ENCODE peak calls at places on chromosomes 13 and 19, in seven cellular contexts. B is uterus, H is stomach, L is heart left ventricle, J is endothelial cell of umbilical vein, P is adrenal gland, W is right lobe of liver. K is an unnamed sample. For H3K4me1, the result is how much of the 10 kb centered on the place peaks cover.

GRCh38 chr19:23810496-23810895 is 51.8 kb upstream of the ZNF681 start:
- DNase-seq in J (no peak), L (no peak), H (no peak), P (peak), W (no peak), B (no peak), K (no peak)

GRCh38 chr13:46142692-46143238 is 37.9 kb upstream of the CPB2 start:
- DNase-seq in J (no peak), L (no peak), P (no peak), W (no peak), B (no peak), H (no peak), K (no peak)

GRCh38 chr13:48950507-48950886 is 25.2 kb upstream of the FNDC3A start:
- DNase-seq in W (no peak), L (no peak), P (no peak), J (no peak), B (no peak), H (no peak), K (no peak)

GRCh38 chr13:43686557-43686956 is 100.2 kb downstream of the ENOX1 start:
- DNase-seq in P (peak), B (peak), J (no peak), H (no peak), W (peak), L (peak), K (peak)

GRCh38 chr19:33365676-33366075 is 7.8 kb upstream of the CEBPG start:
- DNase-seq in L (no peak), H (no peak), B (no peak), P (no peak), W (no peak), J (no peak), K (no peak)

GRCh38 chr13:44523176-44524017 is 52.7 kb downstream of the TSC22D1 start:
- DNase-seq in P (no peak), L (no peak), B (no peak), H (no peak), W (no peak), J (peak), K (no peak)

GRCh38 chr13:28268800-28269223 is 130.5 kb downstream of the PAN3 start:
- DNase-seq in H (no peak), W (no peak), B (no peak), L (no peak), J (no peak), P (no peak), K (no peak)

GRCh38 chr19:57348136-57348535 is 2.9 kb upstream of the ZNF304 start:
- DNase-seq in J (no peak), L (no peak), H (no peak), P (no peak), B (no peak), W (no peak), K (no peak)

GRCh38 chr19:19820774-19821315 is 705 bp downstream of the ZNF506 start:
- DNase-seq in P (no peak), J (no peak), W (no peak), B (no peak), L (no peak), H (no peak), K (peak)

GRCh38 chr19:485583-486236 is 10.6 kb upstream of the MADCAM1 start:
- DNase-seq in L (no peak), J (no peak), B (no peak), W (no peak), P (no peak), H (no peak), K (no peak)

GRCh38 chr13:43030548-43030947 is 7.2 kb downstream of the DNAJC15 start:
- DNase-seq in B (no peak), W (no peak), L (no peak), J (no peak), H (no peak), P (no peak), K (no peak)

GRCh38 chr19:7250057-7250596 is 44.1 kb downstream of the INSR start:
- DNase-seq in H (no peak), L (no peak), J (no peak), W (no peak), B (no peak), P (no peak), K (no peak)

GRCh38 chr13:102847272-102848234 is 1.7 kb downstream of the ERCC5 start:
- DNase-seq in H (no peak), W (no peak), J (peak), L (no peak), B (no peak), P (no peak), K (no peak)

GRCh38 chr19:42132030-42132628 is at the start of gene POU2F2:
- DNase-seq in P (peak), W (peak), J (no peak), H (peak), L (no peak), B (peak), K (peak)

GRCh38 chr13:53301449-53301848 is 272.8 kb downstream of the OLFM4 start:
- DNase-seq in L (no peak), B (no peak), P (no peak), H (no peak), W (no peak), J (no peak), K (no peak)

GRCh38 chr13:26619321-26619720 is 61.8 kb downstream of the WASF3 start:
- DNase-seq in W (no peak), L (no peak), P (no peak), B (no peak), J (no peak), H (no peak), K (no peak)

GRCh38 chr13:20127563-20128458 is 33.0 kb downstream of the GJA3 start:
- DNase-seq in L (peak), P (peak), J (peak), W (peak), B (peak), H (peak), K (peak)

GRCh38 chr19:54030895-54031586 is 32.7 kb downstream of the VSTM1 start:
- DNase-seq in J (peak), W (no peak), P (no peak), B (no peak), H (no peak), L (no peak), K (no peak)

GRCh38 chr13:48333976-48334375 is 30.4 kb downstream of the RB1 start:
- DNase-seq in L (no peak), J (peak), B (no peak), H (no peak), P (no peak), W (no peak), K (peak)

GRCh38 chr13:102028198-102028597 is 373.6 kb downstream of the FGF14 start:
- DNase-seq in L (no peak), H (no peak), P (no peak), W (no peak), B (no peak), J (no peak), K (no peak)

GRCh38 chr19:14495678-14496028 is 274 bp downstream of the GIPC1 start:
- DNase-seq in B (no peak), P (peak), W (peak), L (no peak), H (no peak), J (no peak), K (no peak)

GRCh38 chr13:80337706-80338105 is 3.2 kb downstream of the SPRY2 start:
- DNase-seq in B (no peak), J (peak), W (no peak), H (no peak), P (no peak), L (no peak), K (no peak)

GRCh38 chr19:13610042-13610691 is 103.9 kb upstream of the CACNA1A start:
- DNase-seq in H (peak), W (no peak), P (no peak), J (no peak), B (no peak), L (no peak), K (no peak)

GRCh38 chr19:14164724-14165493 is 28.5 kb upstream of the ASF1B start:
- DNase-seq in J (no peak), B (no peak), L (no peak), P (no peak), W (no peak), H (no peak), K (no peak)

GRCh38 chr13:99062593-99062992 is 84.7 kb upstream of the DOCK9 start:
- DNase-seq in W (no peak), J (peak), H (no peak), L (peak), P (no peak), B (peak), K (peak)

GRCh38 chr13:19601749-19602725 is 31.4 kb upstream of the MPHOSPH8 start:
- DNase-seq in H (peak), W (peak), J (peak), L (peak), P (peak), B (no peak), K (peak)

GRCh38 chr13:104740616-104741222 is 1674.5 kb upstream of the SLC10A2 start:
- DNase-seq in P (peak), L (no peak), H (no peak), J (no peak), W (no peak), B (peak), K (no peak)

GRCh38 chr19:40596608-40597328 is 4.4 kb upstream of the LTBP4 start:
- DNase-seq in B (peak), W (peak), J (peak), H (peak), P (peak), L (peak), K (peak)

GRCh38 chr19:40599331-40600085 is 1.7 kb upstream of the LTBP4 start:
- DNase-seq in P (no peak), J (no peak), B (peak), W (no peak), L (no peak), H (no peak), K (no peak)

GRCh38 chr19:40598121-40598917 is 2.9 kb upstream of the LTBP4 start:
- DNase-seq in B (peak), P (peak), H (peak), J (peak), L (peak), W (peak), K (peak)

GRCh38 chr19:40598918-40599307 is 2.3 kb upstream of the LTBP4 start:
- DNase-seq in L (peak), H (no peak), P (no peak), J (no peak), B (no peak), W (no peak), K (no peak)

DNA sequence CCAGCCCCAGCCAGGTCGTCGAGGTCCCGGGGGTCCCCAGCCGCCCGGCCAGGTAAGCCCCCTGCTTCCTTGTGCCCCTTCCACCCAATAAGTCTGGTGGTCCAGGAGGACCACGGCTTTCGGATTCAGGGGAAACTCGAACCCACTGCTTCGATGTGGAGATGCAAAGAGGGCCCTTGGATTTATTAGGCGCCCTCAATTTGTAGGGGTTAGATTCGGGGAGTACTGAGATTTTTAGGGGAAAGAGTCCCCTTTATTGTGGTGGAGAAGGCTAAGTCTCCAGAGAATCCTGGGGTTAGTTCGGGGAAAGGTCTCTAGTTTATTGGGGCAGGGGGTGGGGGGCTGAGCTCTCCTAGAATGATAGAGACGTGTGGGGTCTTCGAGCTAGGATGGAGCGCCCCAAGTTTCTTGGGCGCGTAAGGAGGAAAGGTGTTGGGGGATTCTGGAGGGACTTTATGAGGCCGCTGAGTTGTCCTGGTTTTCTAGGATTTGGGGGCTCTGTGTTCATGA is 3.8 kb upstream of the LTBP4 start:
- DNase-seq in L (peak), H (no peak), B (no peak), P (no peak), J (no peak), W (no peak), K (no peak)
- H3K4me1 ChIP-seq in L (under half), H (under half), B (under half), P (under half), J (under half), W (under half), K (under half)

DNA sequence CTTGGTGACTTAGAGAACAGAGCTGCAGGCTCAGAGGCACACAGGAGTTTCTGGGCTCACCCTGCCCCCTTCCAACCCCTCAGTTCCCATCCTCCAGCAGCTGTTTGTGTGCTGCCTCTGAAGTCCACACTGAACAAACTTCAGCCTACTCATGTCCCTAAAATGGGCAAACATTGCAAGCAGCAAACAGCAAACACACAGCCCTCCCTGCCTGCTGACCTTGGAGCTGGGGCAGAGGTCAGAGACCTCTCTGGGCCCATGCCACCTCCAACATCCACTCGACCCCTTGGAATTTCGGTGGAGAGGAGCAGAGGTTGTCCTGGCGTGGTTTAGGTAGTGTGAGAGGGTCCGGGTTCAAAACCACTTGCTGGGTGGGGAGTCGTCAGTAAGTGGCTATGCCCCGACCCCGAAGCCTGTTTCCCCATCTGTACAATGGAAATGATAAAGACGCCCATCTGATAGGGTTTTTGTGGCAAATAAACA is 9.9 kb downstream of the APOC1 start:
- DNase-seq in P (no peak), L (no peak), W (peak), J (no peak), H (no peak), B (no peak), K (no peak)
- TF ChIP-seq POLR2A in P (no peak), L (no peak), W (peak), J (no peak), H (no peak), B (no peak), K (no peak)

GRCh38 chr19:39411832-39412099 is 703 bp upstream of the PLEKHG2 start:
- DNase-seq in P (peak), L (peak), B (peak), H (peak), J (peak), W (peak), K (peak)

GRCh38 chr19:39412100-39412866 is at the start of gene PLEKHG2:
- DNase-seq in W (peak), B (peak), H (peak), P (peak), J (peak), L (peak), K (peak)

GRCh38 chr19:39413903-39414608 is 1.6 kb downstream of the PLEKHG2 start:
- DNase-seq in W (no peak), J (peak), P (no peak), B (peak), L (peak), H (no peak), K (peak)

GRCh38 chr19:39413269-39413902 is 917 bp downstream of the PLEKHG2 start:
- DNase-seq in W (peak), J (peak), H (no peak), L (peak), B (peak), P (peak), K (peak)

GRCh38 chr19:39412867-39413268 is 399 bp downstream of the PLEKHG2 start:
- DNase-seq in B (no peak), P (no peak), L (no peak), J (no peak), H (no peak), W (no peak), K (peak)
- H3K4me1 ChIP-seq in B (under half), P (under half), L (under half), J (under half), H (under half), W (under half), K (under half)

DNA sequence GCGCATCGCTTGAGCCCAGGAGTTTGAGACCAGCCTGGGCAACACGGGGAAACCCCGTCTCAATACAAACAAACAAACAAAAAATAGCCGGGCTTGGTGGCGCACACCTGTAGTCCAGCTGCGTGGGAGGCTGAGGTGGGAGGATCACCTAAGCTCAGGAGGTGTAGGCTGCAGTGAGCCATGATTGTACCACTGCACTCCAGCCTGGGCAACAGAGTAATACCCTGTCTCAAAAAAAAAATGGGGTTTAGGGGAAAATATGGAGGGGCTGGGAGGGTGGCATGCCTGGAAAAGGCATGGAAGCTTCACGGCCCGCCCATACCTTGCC is 1.9 kb upstream of the ISYNA1 start:
- DNase-seq in H (no peak), B (no peak), J (no peak), P (no peak), W (no peak), L (no peak), K (no peak)
- TF ChIP-seq POLR2A in H (no peak), B (no peak), J (no peak), P (no peak), W (no peak), L (no peak), K (no peak)

DNA sequence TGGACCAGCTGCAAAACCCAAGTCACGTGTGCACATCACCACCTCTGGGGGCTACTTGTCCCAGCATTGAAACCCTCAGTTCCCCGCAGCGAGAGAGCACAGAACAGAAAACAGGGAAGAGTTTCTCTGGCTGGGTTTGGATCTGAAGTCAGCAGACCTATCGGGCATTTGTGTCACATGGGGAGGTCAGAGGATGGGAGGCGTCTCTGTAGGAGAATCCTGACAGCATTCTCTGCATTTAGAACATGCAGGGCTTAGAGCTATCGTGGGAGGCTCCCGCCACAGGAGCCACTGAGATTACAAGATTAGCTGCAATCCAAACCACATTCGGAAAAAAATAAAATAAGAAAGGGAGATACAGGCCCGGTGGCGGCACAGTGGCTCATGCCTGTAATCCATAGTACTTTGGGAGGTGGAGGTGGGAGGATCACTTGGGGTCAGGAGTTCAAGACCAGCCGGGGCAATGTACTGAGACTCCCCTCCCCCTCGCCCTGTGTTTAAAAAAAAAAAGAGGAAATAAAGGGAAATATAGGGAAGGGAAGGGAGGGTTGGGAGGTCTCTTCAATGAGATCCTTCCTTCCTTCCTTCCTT is 2.9 kb upstream of the TLE6 start:
- DNase-seq in H (no peak), L (peak), W (no peak), J (no peak), P (peak), B (peak), K (peak)
- H3K4me1 ChIP-seq in H (under half), L (under half), W (under half), J (under half), P (under half), B (under half), K (under half)

GRCh38 chr19:16495982-16496612 is at the start of the genes C19orf44 and CALR3:
- DNase-seq in H (peak), B (peak), W (peak), L (peak), J (peak), P (peak), K (peak)
- TF ChIP-seq POLR2A in H (no peak), B (peak), W (no peak), L (no peak), J (peak), P (no peak), K (peak)

DNA sequence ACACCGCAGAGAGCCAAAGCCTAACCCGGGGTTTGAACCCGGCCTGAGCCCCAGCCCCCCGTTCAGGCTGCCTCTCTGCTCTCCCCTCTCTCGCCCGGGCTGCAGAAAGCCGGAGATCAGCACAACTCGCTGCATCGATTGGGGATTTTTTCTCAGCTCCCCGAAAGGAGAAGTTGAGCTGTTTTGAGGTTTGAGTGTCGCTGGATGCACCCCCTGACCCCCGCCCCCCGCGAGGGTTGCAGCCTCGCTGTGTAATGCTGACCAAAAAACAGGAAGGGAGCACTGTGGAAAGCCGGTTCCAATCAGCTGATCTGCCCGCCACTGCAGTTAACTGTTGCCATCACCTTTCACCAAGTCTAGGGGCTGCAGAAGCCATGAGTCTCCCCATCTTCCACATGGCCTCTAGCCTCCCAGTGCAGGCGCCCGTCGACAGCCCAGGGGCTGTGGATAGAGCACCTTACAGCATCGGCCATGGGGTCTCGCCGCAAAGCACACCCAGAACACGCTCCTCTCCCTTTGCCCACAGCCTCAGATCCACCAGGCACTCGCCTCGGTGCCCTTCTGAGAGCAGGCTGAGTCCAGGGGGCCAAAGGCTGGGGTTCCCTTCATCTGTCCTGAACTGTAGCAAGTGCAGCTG is 34.5 kb downstream of the MYO9B start:
- DNase-seq in P (peak), H (peak), L (peak), W (peak), B (no peak), J (no peak), K (peak)
- H3K4me1 ChIP-seq in P (under half), H (under half), L (under half), W (under half), B (under half), J (under half), K (under half)

GRCh38 chr19:50795665-50796073 is 5.5 kb downstream of the ACP4 start:
- DNase-seq in B (no peak), W (no peak), P (no peak), L (no peak), H (no peak), J (no peak), K (no peak)
- TF ChIP-seq POLR2A in B (no peak), W (no peak), P (no peak), L (no peak), H (no peak), J (no peak), K (no peak)

GRCh38 chr19:49148784-49149651 is 6.2 kb downstream of the HRC start:
- DNase-seq in L (peak), P (peak), W (peak), B (peak), J (peak), H (peak), K (peak)
- H3K4me1 ChIP-seq in L (under half), P (under half), W (under half), B (under half), J (under half), H (under half), K (under half)